ENCODE peak calls at places on chromosome 19, in eight cellular contexts. O is T-helper 2 cell; L is H54; X is AG10803; T is A549; I is naive thymus-derived CD8-positive, alpha-beta T cell; J is activated CD4-positive, alpha-beta T cell treated with anti-CD3 and anti-CD28 coated beads for 24 hours; Z is stimulated activated CD4-positive, alpha-beta T cell treated with anti-CD3 and anti-CD28 coated beads, Interleukin-4, amount 100 ng/mL, for 24 hours. F is an unnamed sample.

GRCh38 chr19:24086974-24087595 is at the start of gene ZNF254:
- DNase-seq in T (peak), O (peak), J (peak), I (peak), L (peak), X (peak), Z (peak), F (peak)

GRCh38 chr19:2235396-2236284 is 489 bp downstream of the PLEKHJ1 start:
- DNase-seq in L (no peak), T (no peak), J (no peak), O (no peak), Z (no peak), I (no peak), X (no peak), F (no peak)

GRCh38 chr19:44948237-44948636 is 2.4 kb downstream of the APOC2 start:
- DNase-seq in L (no peak), O (no peak), J (no peak), Z (no peak), X (no peak), I (no peak), T (no peak), F (no peak)

GRCh38 chr19:22052644-22053013 is 345 bp downstream of the ZNF257 start:
- DNase-seq in X (peak), J (peak), L (no peak), O (peak), T (no peak), I (no peak), Z (peak), F (no peak)

GRCh38 chr19:29528350-29528945 is 2.7 kb downstream of the VSTM2B start:
- DNase-seq in O (peak), Z (peak), L (peak), J (peak), T (peak), X (peak), I (peak), F (no peak)

GRCh38 chr19:14368011-14368513 is 13.2 kb upstream of the ADGRE5 start:
- DNase-seq in Z (no peak), I (no peak), L (no peak), X (no peak), T (no peak), J (no peak), O (peak), F (no peak)

GRCh38 chr19:15180451-15181390 is 20.1 kb downstream of the NOTCH3 start:
- DNase-seq in T (no peak), I (no peak), L (no peak), X (no peak), Z (no peak), J (no peak), O (no peak), F (no peak)

GRCh38 chr19:13024958-13025653 is 29.8 kb downstream of the NFIX start:
- DNase-seq in X (peak), O (no peak), I (no peak), L (no peak), Z (no peak), J (no peak), T (no peak), F (no peak)

GRCh38 chr19:39319892-39320168 is 833 bp downstream of the LRFN1 start:
- DNase-seq in O (no peak), T (no peak), Z (no peak), I (no peak), L (no peak), J (no peak), X (no peak), F (no peak)

GRCh38 chr19:3866798-3867638 is 1.8 kb downstream of the ZFR2 start:
- DNase-seq in Z (no peak), O (no peak), X (no peak), L (no peak), I (no peak), J (no peak), T (no peak), F (no peak)

GRCh38 chr19:16273005-16273404 is 51.6 kb upstream of the KLF2 start:
- DNase-seq in I (no peak), T (no peak), J (no peak), X (peak), L (no peak), O (no peak), Z (no peak), F (no peak)

GRCh38 chr19:50695251-50696064 is 24.1 kb downstream of the SHANK1 start:
- DNase-seq in T (peak), X (no peak), O (peak), Z (no peak), J (peak), I (no peak), L (no peak), F (no peak)

GRCh38 chr19:47190167-47190727 is 40.8 kb downstream of the BBC3 start:
- DNase-seq in L (peak), J (peak), O (peak), Z (peak), T (peak), I (peak), X (peak), F (no peak)

GRCh38 chr19:42352216-42352892 is 26.9 kb downstream of the MEGF8 start:
- DNase-seq in T (peak), Z (no peak), L (no peak), O (peak), I (no peak), J (no peak), X (peak), F (no peak)

GRCh38 chr19:33654840-33655508 is 33.2 kb downstream of the CHST8 start:
- DNase-seq in Z (no peak), I (no peak), O (no peak), J (no peak), X (no peak), L (no peak), T (no peak), F (no peak)

F was measured in Panc1.